ENCODE peak calls at places on chromosomes 1 and 21, in six cellular contexts. I, L, K, O, C and R are unnamed samples.
A peak's percentile ranks its signal among the peaks of the same experiment; 100 is the strongest.

GRCh38 chr21:45069711-45070110 is 4.7 kb upstream of the ADARB1 start:
- DNase-seq in L (no peak), K (no peak), I (no peak), C (no peak), O (no peak), R (no peak)

GRCh38 chr1:110897685-110898084 is 24.7 kb downstream of the CD53 start:
- DNase-seq in K (no peak), O (no peak), C (no peak), L (no peak), I (no peak), R (no peak)

GRCh38 chr1:202586018-202586821 is 124.0 kb downstream of the SYT2 start:
- DNase-seq in I (no peak), O (no peak), C (no peak), K (no peak), L (peak; percentile 21), R (no peak)

GRCh38 chr1:82565146-82565545 is 764.4 kb downstream of the ADGRL2 start:
- DNase-seq in I (no peak), O (no peak), L (no peak), K (no peak), C (no peak), R (peak; percentile 31)

GRCh38 chr1:201383647-201384405 is 6.3 kb upstream of the TNNT2 start:
- DNase-seq in L (no peak), C (no peak), K (no peak), I (no peak), O (no peak), R (peak; percentile 89)

GRCh38 chr1:17802164-17802563 is 47.0 kb downstream of the ACTL8 start:
- DNase-seq in I (no peak), C (no peak), L (no peak), K (no peak), O (no peak), R (no peak)

GRCh38 chr1:230825061-230825803 is 43.1 kb downstream of the C1orf198 start:
- DNase-seq in C (no peak), O (peak; percentile 23), L (no peak), I (no peak), K (no peak), R (peak; percentile 19)

GRCh38 chr1:175826705-175827104 is 83.3 kb upstream of the TNR start:
- DNase-seq in K (no peak), I (no peak), C (no peak), O (no peak), L (peak; percentile 10), R (no peak)

GRCh38 chr1:36851087-36851486 is 183.2 kb downstream of the GRIK3 start:
- DNase-seq in K (no peak), L (no peak), I (no peak), C (no peak), O (no peak), R (no peak)

GRCh38 chr21:26840912-26841311 is 4.3 kb downstream of the ADAMTS1 start:
- DNase-seq in L (no peak), O (no peak), I (no peak), K (no peak), C (no peak), R (peak; percentile 95)

GRCh38 chr1:214044438-214045214 is 56.9 kb downstream of the PROX1 start:
- DNase-seq in I (no peak), L (no peak), C (no peak), K (no peak), O (no peak), R (no peak)

GRCh38 chr1:228073870-228074545 is 8.5 kb upstream of the ARF1 start:
- DNase-seq in L (peak; percentile 40), K (no peak), O (no peak), I (no peak), C (peak; percentile 63), R (no peak)

GRCh38 chr1:158461534-158461933 is at the start of gene OR10K1:
- DNase-seq in O (no peak), I (no peak), K (no peak), C (no peak), L (no peak), R (no peak)

GRCh38 chr1:48082271-48082925 is 85.2 kb upstream of the TRABD2B start:
- DNase-seq in K (no peak), C (no peak), O (no peak), L (no peak), I (no peak), R (no peak)

GRCh38 chr1:94068831-94069648 is 51.9 kb downstream of the ABCA4 start:
- DNase-seq in K (no peak), O (no peak), I (no peak), C (peak; percentile 75), L (no peak), R (no peak)

GRCh38 chr21:46667191-46667734 is 31.8 kb downstream of the PRMT2 start:
- DNase-seq in C (no peak), O (no peak), L (no peak), K (no peak), I (no peak), R (no peak)

GRCh38 chr1:21774835-21775541 is 8.0 kb downstream of the USP48 start:
- DNase-seq in C (no peak), L (no peak), O (no peak), K (no peak), I (no peak), R (no peak)

GRCh38 chr1:46166521-46167462 is 8.1 kb upstream of the TSPAN1 start:
- DNase-seq in C (peak; percentile 76), L (peak; percentile 75), I (peak; percentile 37), O (peak; percentile 78), K (no peak), R (no peak)

GRCh38 chr1:90045853-90046563 is 51.1 kb downstream of the ZNF326 start:
- DNase-seq in C (no peak), L (peak; percentile 29), O (no peak), K (no peak), I (no peak), R (peak; percentile 14)

GRCh38 chr1:17529381-17529780 is 10.1 kb upstream of the ARHGEF10L start:
- DNase-seq in K (no peak), L (no peak), O (no peak), C (no peak), I (no peak), R (no peak)

GRCh38 chr1:59431566-59432294 is 134.8 kb downstream of the FGGY start:
- DNase-seq in I (no peak), L (no peak), K (no peak), O (no peak), C (no peak), R (peak; percentile 76)